ENCODE peak calls at places on chromosome 10, in five cellular contexts. C is bronchial epithelial cell, X is GM19239, K is heart left ventricle, B is cardiac fibroblast. A is an unnamed sample.
A peak's percentile ranks its signal among the peaks of the same experiment; 100 is the strongest.

GRCh38 chr10:5964736-5965135 is 12.6 kb downstream of the IL15RA start:
- DNase-seq in C (no peak), X (no peak), K (peak; percentile 8), B (no peak), A (no peak)

GRCh38 chr10:76397210-76397881 is 965.9 kb downstream of the LRMDA start:
- DNase-seq in C (no peak), X (no peak), K (peak; percentile 76), B (no peak), A (no peak)

GRCh38 chr10:90960355-90960814 is 39.5 kb upstream of the ANKRD1 start:
- DNase-seq in C (peak; percentile 72), X (no peak), K (no peak), B (peak; percentile 70), A (peak; percentile 30)

GRCh38 chr10:43176271-43176670 is 38.0 kb downstream of the CSGALNACT2 start:
- DNase-seq in C (no peak), X (no peak), K (no peak), B (no peak), A (no peak)

GRCh38 chr10:60818134-60818770 is 40.0 kb downstream of the CDK1 start:
- DNase-seq in C (no peak), X (no peak), K (no peak), B (peak; percentile 67), A (no peak)

GRCh38 chr10:123621492-123621891 is 44.7 kb upstream of the GPR26 start:
- DNase-seq in C (no peak), X (no peak), K (no peak), B (no peak), A (no peak)

GRCh38 chr10:90458054-90458453 is 399.8 kb downstream of the HTR7 start:
- DNase-seq in C (peak; percentile 67), X (no peak), K (no peak), B (no peak), A (no peak)

GRCh38 chr10:114703377-114704125 is 45.5 kb upstream of the ABLIM1 start:
- DNase-seq in C (peak; percentile 31), X (no peak), K (no peak), B (peak; percentile 42), A (peak; percentile 13)

GRCh38 chr10:124217906-124218769 is 124.7 kb upstream of the CHST15 start:
- DNase-seq in C (peak; percentile 47), X (no peak), K (no peak), B (no peak), A (no peak)

GRCh38 chr10:11610151-11610854 is 1.1 kb downstream of the USP6NL start:
- DNase-seq in C (peak; percentile 9), X (no peak), K (no peak), B (no peak), A (peak; percentile 8)

GRCh38 chr10:15539262-15539661 is 168.2 kb upstream of the FAM171A1 start:
- DNase-seq in C (no peak), X (no peak), K (no peak), B (no peak), A (no peak)

GRCh38 chr10:71258446-71259145 is 46.2 kb downstream of the UNC5B start:
- DNase-seq in C (no peak), X (no peak), K (no peak), B (no peak), A (no peak)

GRCh38 chr10:83373659-83374058 is 765.6 kb upstream of the GHITM start:
- DNase-seq in C (peak; percentile 26), X (no peak), K (peak; percentile 29), B (peak; percentile 48), A (no peak)

GRCh38 chr10:95525033-95525418 is 36.1 kb downstream of the SORBS1 start:
- DNase-seq in C (no peak), X (no peak), K (no peak), B (no peak), A (no peak)

GRCh38 chr10:132565516-132566209 is 28.1 kb downstream of the INPP5A start:
- DNase-seq in C (no peak), X (no peak), K (no peak), B (no peak), A (no peak)

GRCh38 chr10:125133706-125134482 is 26.5 kb downstream of the CTBP2 start:
- DNase-seq in C (no peak), X (no peak), K (no peak), B (no peak), A (no peak)

GRCh38 chr10:34710391-34710751 is 104.7 kb downstream of the PARD3 start:
- DNase-seq in C (peak; percentile 88), X (no peak), K (no peak), B (peak; percentile 84), A (no peak)

A was measured in SW 1271.